ENCODE peak calls at places on chromosomes 12 and 14, in five cellular contexts. S is breast epithelium, B is stomach, U is endothelial cell of umbilical vein, V is prostate gland. R is an unnamed sample.

GRCh38 chr14:75647650-75648049 is 13.0 kb downstream of the ERG28 start:
- DNase-seq in S (no peak), B (no peak), U (peak), V (no peak), R (no peak)

GRCh38 chr14:69531135-69531534 is 43.5 kb downstream of the CCDC177 start:
- DNase-seq in S (no peak), B (no peak), U (no peak), V (no peak), R (no peak)

GRCh38 chr14:101004954-101005353 is 101.4 kb upstream of the RTL1 start:
- DNase-seq in S (peak), B (no peak), U (no peak), V (no peak), R (no peak)

GRCh38 chr14:92690171-92691011 is 58.0 kb downstream of the LGMN start:
- DNase-seq in S (no peak), B (peak), U (peak), V (peak), R (no peak)

GRCh38 chr14:100383727-100384158 is 60.6 kb downstream of the SLC25A47 start:
- DNase-seq in S (peak), B (peak), U (peak), V (peak), R (no peak)

GRCh38 chr14:32102152-32102787 is 25.2 kb downstream of the ARHGAP5 start:
- DNase-seq in S (no peak), B (no peak), U (no peak), V (no peak), R (no peak)

GRCh38 chr12:1464925-1465324 is 129.5 kb downstream of the FBXL14 start:
- DNase-seq in S (no peak), B (no peak), U (no peak), V (no peak), R (no peak)

GRCh38 chr14:53925201-53925766 is 31.3 kb downstream of the BMP4 start:
- DNase-seq in S (no peak), B (no peak), U (no peak), V (no peak), R (no peak)

GRCh38 chr14:29370024-29370423 is 557.6 kb downstream of the PRKD1 start:
- DNase-seq in S (no peak), B (no peak), U (no peak), V (no peak), R (no peak)

GRCh38 chr12:28535216-28535615 is 345.0 kb downstream of the CCDC91 start:
- DNase-seq in S (no peak), B (no peak), U (peak), V (no peak), R (no peak)

GRCh38 chr12:48788522-48788851 is 402 bp downstream of the ADCY6 start:
- DNase-seq in S (no peak), B (no peak), U (peak), V (no peak), R (no peak)

GRCh38 chr12:116588390-116589028 is 29.3 kb downstream of the MAP1LC3B2 start:
- DNase-seq in S (no peak), B (no peak), U (no peak), V (no peak), R (no peak)

GRCh38 chr12:81296556-81297305 is 218.9 kb downstream of the ACSS3 start:
- DNase-seq in S (no peak), B (no peak), U (peak), V (no peak), R (no peak)

GRCh38 chr12:49233842-49234526 is 30.9 kb upstream of the TUBA1C start:
- DNase-seq in S (no peak), B (peak), U (no peak), V (no peak), R (no peak)

GRCh38 chr12:6201199-6201608 is 1.0 kb downstream of the CD9 start:
- DNase-seq in S (peak), B (no peak), U (no peak), V (peak), R (no peak)

GRCh38 chr12:79911889-79912656 is 22.8 kb downstream of the PPP1R12A start:
- DNase-seq in S (no peak), B (no peak), U (no peak), V (no peak), R (no peak)

GRCh38 chr14:73746540-73747385 is 32.6 kb upstream of the PNMA1 start:
- DNase-seq in S (no peak), B (no peak), U (no peak), V (no peak), R (no peak)

GRCh38 chr14:59221558-59221957 is 33.1 kb downstream of the DAAM1 start:
- DNase-seq in S (no peak), B (no peak), U (no peak), V (no peak), R (no peak)

GRCh38 chr12:93886533-93887511 is 209.6 kb downstream of the CRADD start:
- DNase-seq in S (no peak), B (no peak), U (no peak), V (peak), R (peak)

GRCh38 chr12:14238224-14238792 is 127.2 kb upstream of the ATF7IP start:
- DNase-seq in S (no peak), B (no peak), U (peak), V (no peak), R (no peak)

GRCh38 chr14:77071938-77072388 is 26.1 kb upstream of the CIPC start:
- DNase-seq in S (no peak), B (no peak), U (no peak), V (no peak), R (no peak)

GRCh38 chr14:93727039-93727740 is 61.1 kb downstream of the PRIMA1 start:
- DNase-seq in S (no peak), B (no peak), U (no peak), V (no peak), R (no peak)

GRCh38 chr14:93727917-93728650 is 60.2 kb downstream of the PRIMA1 start:
- DNase-seq in S (no peak), B (no peak), U (no peak), V (no peak), R (no peak)

GRCh38 chr14:93728651-93729016 is 59.7 kb downstream of the PRIMA1 start:
- DNase-seq in S (no peak), B (no peak), U (no peak), V (no peak), R (no peak)

GRCh38 chr14:93725002-93725582 is 63.2 kb downstream of the PRIMA1 start:
- DNase-seq in S (no peak), B (no peak), U (no peak), V (no peak), R (no peak)

DNA sequence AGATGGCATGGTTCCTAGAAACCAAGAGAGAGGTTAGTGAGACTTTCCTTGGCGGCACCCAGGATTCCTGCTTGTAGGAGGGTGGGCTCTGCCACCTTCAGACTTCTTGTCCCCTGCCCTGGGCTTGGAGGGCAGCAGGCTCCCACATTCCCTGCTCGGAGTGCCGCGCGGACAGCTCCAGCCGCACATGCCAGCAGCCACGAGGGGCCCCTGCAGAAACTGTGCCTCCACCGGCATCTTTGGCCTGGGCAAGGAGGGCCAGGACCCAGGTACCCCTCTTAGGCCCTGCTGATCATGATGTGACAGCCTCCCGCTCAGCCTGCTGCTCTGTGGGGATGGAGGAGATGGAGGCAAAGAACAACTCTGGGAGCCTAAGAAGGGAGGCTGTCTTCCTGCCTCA is 62.3 kb downstream of the PRIMA1 start:
- DNase-seq in S (no peak), B (no peak), U (no peak), V (no peak), R (no peak)
- H3K4me3 ChIP-seq in S (no peak), B (no peak), U (no peak), V (no peak), R (no peak)

GRCh38 chr12:75812341-75813018 is 219.1 kb downstream of the PHLDA1 start:
- DNase-seq in S (no peak), B (no peak), U (no peak), V (no peak), R (no peak)

GRCh38 chr12:75813066-75813465 is 218.5 kb downstream of the PHLDA1 start:
- DNase-seq in S (no peak), B (no peak), U (no peak), V (no peak), R (no peak)

GRCh38 chr12:75816892-75817291 is 214.7 kb downstream of the PHLDA1 start:
- DNase-seq in S (no peak), B (no peak), U (peak), V (no peak), R (no peak)

GRCh38 chr12:75815756-75816155 is 215.8 kb downstream of the PHLDA1 start:
- DNase-seq in S (no peak), B (no peak), U (no peak), V (no peak), R (no peak)

GRCh38 chr12:75814856-75815754 is 216.5 kb downstream of the PHLDA1 start:
- DNase-seq in S (no peak), B (no peak), U (peak), V (no peak), R (no peak)
- TF ChIP-seq POLR2AphosphoS5 in S (no peak), B (peak), U (no peak), V (no peak), R (no peak)

GRCh38 chr12:122862872-122863701 is 27.8 kb downstream of the HIP1R start:
- DNase-seq in S (peak), B (peak), U (no peak), V (peak), R (no peak)
- TF ChIP-seq POLR2A in S (no peak), B (no peak), U (no peak), V (no peak), R (no peak)

GRCh38 chr12:110846615-110847566 is at the start of gene CCDC63:
- DNase-seq in S (peak), B (peak), U (peak), V (peak), R (no peak)
- H3K4me3 ChIP-seq in S (peak), B (peak), U (no peak), V (peak), R (peak)

GRCh38 chr12:32399045-32399372 is 349 bp upstream of the FGD4 start:
- DNase-seq in S (no peak), B (no peak), U (peak), V (no peak), R (no peak)

GRCh38 chr12:32402170-32402569 is 2.8 kb downstream of the FGD4 start:
- DNase-seq in S (no peak), B (no peak), U (no peak), V (no peak), R (no peak)

GRCh38 chr12:32400866-32401265 is 1.5 kb downstream of the FGD4 start:
- DNase-seq in S (no peak), B (no peak), U (peak), V (no peak), R (no peak)

GRCh38 chr12:32399373-32400113 is at the start of gene FGD4:
- DNase-seq in S (peak), B (peak), U (peak), V (peak), R (peak)

DNA sequence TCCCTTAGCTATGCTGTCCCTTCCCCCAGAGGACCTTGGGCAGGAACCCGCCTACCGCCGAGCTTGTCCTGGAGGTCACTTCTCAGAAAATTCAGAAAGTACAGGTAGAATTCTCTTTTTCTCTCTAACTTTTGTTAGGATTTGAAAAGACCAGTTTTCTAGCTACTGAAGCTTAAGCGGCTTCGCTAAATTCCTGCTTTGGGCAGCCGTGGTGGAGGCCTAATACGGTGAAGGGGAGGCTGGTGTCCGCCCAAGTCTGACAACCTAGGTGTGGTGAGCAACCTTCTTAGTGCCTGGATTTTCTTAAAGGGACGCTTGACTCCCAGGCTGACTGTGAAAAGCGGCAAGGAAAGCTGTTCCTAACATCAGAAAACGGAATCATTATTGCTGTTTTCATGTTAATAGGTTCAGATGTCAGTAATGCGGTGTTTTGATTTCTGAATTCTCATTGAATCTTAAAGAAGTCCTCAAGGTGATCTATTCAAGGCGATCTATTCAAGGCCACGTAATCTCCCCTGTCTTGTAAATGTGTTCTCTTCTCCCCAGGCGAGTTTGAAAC is 835 bp downstream of the FGD4 start:
- DNase-seq in S (no peak), B (peak), U (peak), V (peak), R (no peak)
- TF ChIP-seq POLR2AphosphoS5 in S (no peak), B (no peak), U (no peak), V (no peak), R (no peak)